ENCODE peak calls at places on chromosomes 11 and 22, in nine cellular contexts. A, J, W, H, V, D, B, M and L are unnamed samples.

GRCh38 chr11:72745511-72745910 is 6.7 kb downstream of the ARAP1 start:
- DNase-seq in V (no peak), W (no peak), H (no peak), J (no peak), A (no peak), M (no peak), B (no peak), D (peak), L (no peak)

GRCh38 chr22:43128928-43129424 is 14.2 kb downstream of the MCAT start:
- DNase-seq in V (no peak), J (no peak), D (no peak), A (no peak), M (no peak), B (no peak), H (no peak), W (peak), L (no peak)

GRCh38 chr11:6505577-6506240 is 8.6 kb downstream of the DNHD1 start:
- DNase-seq in H (peak), D (no peak), W (no peak), B (peak), J (peak), V (peak), A (no peak), M (no peak), L (no peak)

GRCh38 chr22:49543876-49544275 is 283.8 kb downstream of the BRD1 start:
- DNase-seq in M (no peak), J (no peak), D (peak), H (no peak), W (no peak), V (no peak), A (no peak), B (no peak), L (no peak)

GRCh38 chr22:49371325-49372110 is 456.2 kb downstream of the BRD1 start:
- DNase-seq in V (no peak), H (no peak), W (peak), A (no peak), D (peak), J (no peak), B (no peak), M (no peak), L (no peak)

GRCh38 chr11:30322162-30322561 is 742 bp upstream of the ARL14EP start:
- DNase-seq in H (no peak), D (no peak), A (no peak), W (no peak), J (no peak), V (no peak), B (no peak), M (no peak), L (no peak)

GRCh38 chr22:47200273-47201051 is 438.0 kb downstream of the TBC1D22A start:
- DNase-seq in V (peak), H (no peak), W (peak), M (peak), D (peak), A (no peak), B (peak), J (no peak), L (peak)

GRCh38 chr22:45235101-45235777 is 5.5 kb downstream of the KIAA0930 start:
- DNase-seq in H (no peak), B (no peak), M (no peak), A (peak), J (no peak), D (peak), V (no peak), W (peak), L (no peak)

GRCh38 chr11:110367571-110367970 is 62.2 kb upstream of the FDX1 start:
- DNase-seq in J (no peak), M (no peak), V (no peak), H (no peak), D (no peak), A (no peak), B (peak), W (no peak), L (no peak)
- TF ChIP-seq CTCF in J (no peak), M (no peak), V (peak), H (no peak), D (peak), A (no peak), B (no peak), W (peak), L (peak)

GRCh38 chr22:17749605-17750395 is 24.5 kb downstream of the BID start:
- DNase-seq in A (peak), H (no peak), V (no peak), B (no peak), J (no peak), M (no peak), D (no peak), W (no peak), L (no peak)

GRCh38 chr22:17751596-17751995 is 22.7 kb downstream of the BID start:
- DNase-seq in M (no peak), J (no peak), W (no peak), V (no peak), A (no peak), D (no peak), H (no peak), B (no peak), L (no peak)

GRCh38 chr22:17753401-17753989 is 20.8 kb downstream of the BID start:
- DNase-seq in V (peak), H (no peak), D (no peak), A (no peak), M (no peak), W (no peak), B (peak), J (peak), L (no peak)

GRCh38 chr22:17748555-17749353 is 25.5 kb downstream of the BID start:
- DNase-seq in D (peak), W (no peak), A (peak), J (no peak), V (no peak), M (no peak), H (no peak), B (no peak), L (no peak)

GRCh38 chr22:17754233-17754925 is 19.9 kb downstream of the BID start:
- DNase-seq in V (no peak), B (no peak), M (no peak), H (no peak), D (peak), W (no peak), J (no peak), A (peak), L (no peak)
- TF ChIP-seq CTCF in V (peak), B (no peak), M (no peak), H (peak), D (peak), W (no peak), J (peak), A (peak), L (peak)

DNA sequence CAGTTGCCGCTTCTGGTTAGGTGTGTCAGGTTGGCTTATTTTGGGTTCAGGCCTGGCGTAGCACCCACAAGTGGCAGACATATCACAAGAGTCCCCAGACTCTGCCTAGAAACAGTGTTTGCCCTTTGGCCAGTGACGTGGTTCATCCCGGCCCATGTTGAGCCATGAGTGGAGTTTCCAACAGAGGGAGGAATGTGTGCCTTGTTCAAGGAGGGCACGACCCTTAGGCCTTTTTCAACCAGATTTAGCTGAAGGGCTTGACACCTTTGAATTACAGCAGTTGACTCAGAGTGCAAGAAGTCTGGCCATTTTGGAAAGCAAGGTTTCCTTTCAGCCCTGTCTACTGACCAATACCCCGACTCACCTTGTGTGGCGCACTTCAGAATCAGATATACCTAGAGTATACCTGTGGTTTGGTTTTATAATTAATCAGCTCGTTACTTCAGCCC is 15.1 kb upstream of the AIFM3 start:
- DNase-seq in W (no peak), A (no peak), J (no peak), V (no peak), H (no peak), M (no peak), B (no peak), D (peak), L (no peak)
- TF ChIP-seq CTCF in W (no peak), A (no peak), J (no peak), V (no peak), H (no peak), M (no peak), B (no peak), D (no peak), L (no peak)

GRCh38 chr11:86803641-86804040 is 3.3 kb downstream of the PRSS23 start:
- DNase-seq in V (no peak), B (peak), J (no peak), M (no peak), A (no peak), H (no peak), W (no peak), D (no peak), L (no peak)

GRCh38 chr11:86803136-86803535 is 2.8 kb downstream of the PRSS23 start:
- DNase-seq in B (no peak), D (no peak), H (no peak), W (no peak), A (no peak), M (no peak), V (no peak), J (no peak), L (no peak)

GRCh38 chr11:86800956-86801264 is 568 bp downstream of the PRSS23 start:
- DNase-seq in V (peak), A (no peak), M (no peak), H (no peak), D (no peak), W (no peak), J (no peak), B (no peak), L (no peak)

GRCh38 chr11:86802146-86802545 is 1.8 kb downstream of the PRSS23 start:
- DNase-seq in H (no peak), W (no peak), J (no peak), B (no peak), M (no peak), A (no peak), V (no peak), D (no peak), L (no peak)

GRCh38 chr11:86802601-86803051 is 2.3 kb downstream of the PRSS23 start:
- DNase-seq in M (no peak), A (no peak), D (no peak), J (no peak), H (no peak), W (no peak), V (peak), B (peak), L (no peak)
- TF ChIP-seq CTCF in M (no peak), A (peak), D (peak), J (peak), H (peak), W (peak), V (peak), B (peak), L (peak)

GRCh38 chr22:26921726-26922125 is 264.3 kb downstream of the MIAT start:
- DNase-seq in J (no peak), B (no peak), H (no peak), A (no peak), D (no peak), M (no peak), W (no peak), V (no peak), L (no peak)

GRCh38 chr22:26927841-26928240 is 270.5 kb downstream of the MIAT start:
- DNase-seq in D (no peak), V (no peak), B (no peak), J (no peak), W (no peak), M (no peak), H (no peak), A (no peak), L (no peak)

GRCh38 chr22:26918236-26918635 is 260.8 kb downstream of the MIAT start:
- DNase-seq in W (no peak), A (no peak), V (no peak), J (no peak), D (no peak), B (peak), H (no peak), M (no peak), L (no peak)

GRCh38 chr22:26923498-26923897 is 266.1 kb downstream of the MIAT start:
- DNase-seq in D (no peak), M (no peak), J (no peak), W (no peak), V (no peak), H (no peak), B (no peak), A (no peak), L (no peak)

GRCh38 chr22:26922804-26923203 is 265.4 kb downstream of the MIAT start:
- DNase-seq in D (no peak), W (no peak), J (no peak), H (no peak), M (no peak), V (no peak), B (no peak), A (no peak), L (no peak)
- TF ChIP-seq CTCF in D (no peak), W (no peak), J (no peak), H (no peak), M (no peak), V (no peak), B (no peak), A (no peak), L (no peak)

GRCh38 chr22:26068571-26068970 is 100.7 kb upstream of the SEZ6L start:
- DNase-seq in D (no peak), B (no peak), A (no peak), H (no peak), V (no peak), J (no peak), W (no peak), M (no peak), L (no peak)

GRCh38 chr22:26075233-26075632 is 94.0 kb upstream of the SEZ6L start:
- DNase-seq in D (no peak), V (no peak), B (no peak), M (no peak), A (no peak), W (no peak), J (no peak), H (no peak), L (no peak)

DNA sequence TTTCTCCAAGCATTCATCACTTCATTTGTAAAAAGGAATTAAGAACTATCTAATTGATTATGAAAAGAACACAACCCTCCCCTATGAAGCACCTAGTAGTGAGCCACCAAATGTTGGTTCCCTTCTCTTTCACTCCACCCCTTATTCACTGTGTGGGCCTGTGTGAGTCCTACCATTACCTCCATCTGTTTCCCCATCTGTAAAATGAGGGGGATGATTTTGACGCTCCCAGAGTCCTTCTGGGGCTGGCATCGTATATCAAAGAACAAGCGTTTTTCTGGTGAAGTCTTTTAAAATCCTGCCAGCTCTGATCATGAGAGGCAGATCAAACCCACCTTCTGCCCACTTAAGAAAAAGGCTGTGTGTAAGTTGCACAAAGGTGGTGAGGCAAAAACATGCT is 96.7 kb upstream of the SEZ6L start:
- DNase-seq in D (no peak), A (no peak), J (no peak), W (no peak), H (no peak), B (no peak), V (no peak), M (no peak), L (no peak)
- TF ChIP-seq CTCF in D (no peak), A (no peak), J (no peak), W (no peak), H (no peak), B (no peak), V (no peak), M (no peak), L (no peak)

GRCh38 chr22:41367039-41367679 is 14.6 kb upstream of the TEF start:
- DNase-seq in W (peak), M (peak), V (peak), B (peak), H (peak), D (peak), A (peak), J (peak), L (peak)
- TF ChIP-seq CTCF in W (no peak), M (no peak), V (peak), B (peak), H (peak), D (peak), A (no peak), J (peak), L (peak)

GRCh38 chr11:5452712-5453111 is 3.6 kb downstream of the OR51I2 start:
- DNase-seq in J (no peak), V (no peak), W (no peak), A (no peak), B (no peak), M (no peak), H (no peak), D (no peak), L (no peak)
- TF ChIP-seq CTCF in J (no peak), V (no peak), W (no peak), A (no peak), B (no peak), M (no peak), H (no peak), D (no peak), L (no peak)

GRCh38 chr11:57639321-57640067 is 10.2 kb downstream of the YPEL4 start:
- DNase-seq in W (no peak), M (no peak), V (peak), H (no peak), B (peak), D (no peak), J (no peak), A (no peak), L (no peak)

GRCh38 chr11:57643802-57644201 is 5.9 kb downstream of the YPEL4 start:
- DNase-seq in A (no peak), B (no peak), H (no peak), V (no peak), M (no peak), D (no peak), W (no peak), J (no peak), L (no peak)

GRCh38 chr11:57641011-57641410 is 8.7 kb downstream of the YPEL4 start:
- DNase-seq in A (no peak), M (no peak), B (peak), V (peak), W (no peak), D (no peak), H (no peak), J (peak), L (no peak)

GRCh38 chr11:57640068-57640800 is 9.5 kb downstream of the YPEL4 start:
- DNase-seq in W (no peak), J (no peak), V (no peak), A (no peak), H (no peak), D (no peak), M (no peak), B (no peak), L (no peak)

DNA sequence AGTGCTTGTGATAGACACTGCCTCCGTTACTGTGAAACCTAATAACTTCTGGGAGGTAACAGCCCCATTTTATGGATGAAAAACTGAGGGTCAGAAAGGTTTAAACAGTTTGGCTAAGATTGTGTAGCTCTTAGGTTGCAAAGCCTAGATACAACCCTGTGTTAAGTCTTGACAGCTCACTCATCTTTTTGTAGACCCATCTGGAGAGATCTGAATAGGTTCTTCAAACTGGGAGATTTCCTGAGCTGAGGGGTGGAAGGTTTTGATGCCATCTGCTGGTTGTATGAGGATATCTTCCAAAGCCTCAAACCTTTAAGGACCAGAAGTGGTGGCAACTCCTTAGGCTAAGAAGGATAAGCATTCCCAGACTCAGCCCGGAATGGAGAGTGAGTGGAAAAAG is 8.3 kb downstream of the YPEL4 start:
- DNase-seq in A (no peak), D (no peak), M (no peak), J (peak), H (no peak), B (peak), W (no peak), V (peak), L (no peak)
- TF ChIP-seq CTCF in A (peak), D (peak), M (no peak), J (peak), H (peak), B (peak), W (no peak), V (peak), L (peak)

DNA sequence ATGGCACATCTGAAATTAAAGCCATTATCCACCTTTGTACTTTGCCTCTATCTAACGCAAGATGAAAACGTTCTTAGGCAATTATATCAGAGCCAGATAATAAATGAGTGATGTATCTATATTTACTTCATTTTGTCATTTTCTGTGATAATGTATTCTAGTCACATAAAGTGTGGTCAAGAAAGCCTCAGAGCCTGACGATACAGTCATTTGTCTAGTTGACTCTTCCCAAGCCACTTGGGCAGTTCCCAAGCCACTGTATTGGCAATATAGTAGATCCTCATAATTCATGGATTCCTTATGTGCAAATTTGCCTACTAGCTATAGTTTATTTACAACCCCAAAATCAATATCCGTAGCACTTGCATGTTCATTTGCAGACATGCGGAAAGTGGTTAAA is 7.8 kb downstream of the HOATZ start:
- DNase-seq in M (no peak), V (no peak), W (no peak), H (no peak), D (no peak), J (no peak), A (no peak), B (no peak), L (no peak)
- TF ChIP-seq CTCF in M (no peak), V (no peak), W (no peak), H (no peak), D (no peak), J (no peak), A (no peak), B (no peak), L (no peak)